ENCODE peak calls at places on chromosomes 7 and 10, in five cellular contexts. U is CD8-positive, alpha-beta memory T cell; W is GM10248; N is stimulated activated CD8-positive, alpha-beta memory T cell treated with anti-CD3 and anti-CD28 coated beads, Interleukin-4, amount 100 ng/mL, for 4 hours; D is T1000. O is an unnamed sample.

GRCh38 chr7:151481650-151482505 is 37.8 kb downstream of the RHEB start:
- DNase-seq in U (no peak), W (no peak), D (no peak), N (no peak), O (no peak)

GRCh38 chr7:66250711-66251110 is 45.6 kb downstream of the TPST1 start:
- DNase-seq in W (no peak), D (no peak), U (no peak), N (no peak), O (peak)

GRCh38 chr7:66779669-66780408 is 39.3 kb downstream of the RABGEF1 start:
- DNase-seq in N (no peak), D (no peak), W (no peak), U (no peak), O (peak)

GRCh38 chr7:101164071-101164840 is 1.1 kb downstream of the VGF start:
- DNase-seq in D (peak), U (no peak), W (no peak), N (no peak), O (peak)

GRCh38 chr7:141541375-141541774 is 9.8 kb upstream of the AGK start:
- DNase-seq in D (no peak), W (no peak), U (no peak), N (no peak), O (no peak)

GRCh38 chr7:12056381-12056780 is 154.7 kb upstream of the TMEM106B start:
- DNase-seq in U (no peak), D (no peak), N (no peak), W (no peak), O (no peak)

GRCh38 chr10:119284679-119285096 is 77.3 kb downstream of the GRK5 start:
- DNase-seq in D (no peak), W (no peak), U (no peak), N (no peak), O (no peak)

GRCh38 chr10:80185522-80186299 is 19.6 kb downstream of the ANXA11 start:
- DNase-seq in W (no peak), U (no peak), N (no peak), D (no peak), O (no peak)

GRCh38 chr10:101215397-101216206 is 13.7 kb downstream of the LBX1 start:
- DNase-seq in N (no peak), U (no peak), D (no peak), W (no peak), O (no peak)

GRCh38 chr10:104424719-104425118 is 71.1 kb downstream of the CFAP58 start:
- DNase-seq in D (no peak), W (peak), U (no peak), N (no peak), O (peak)

GRCh38 chr7:139426258-139427028 is 57.0 kb downstream of the KLRG2 start:
- DNase-seq in D (no peak), U (no peak), N (no peak), W (no peak), O (no peak)

GRCh38 chr10:125094826-125095225 is 65.5 kb downstream of the CTBP2 start:
- DNase-seq in D (no peak), U (no peak), W (no peak), N (no peak), O (no peak)

GRCh38 chr7:105992888-105993287 is 29.8 kb downstream of the CDHR3 start:
- DNase-seq in W (no peak), D (no peak), N (no peak), U (no peak), O (no peak)

GRCh38 chr7:47852330-47853245 is 95.7 kb downstream of the PKD1L1 start:
- DNase-seq in N (no peak), D (no peak), U (no peak), W (peak), O (no peak)

GRCh38 chr7:128114806-128115205 is 83.6 kb upstream of the LRRC4 start:
- DNase-seq in W (no peak), N (no peak), D (no peak), U (no peak), O (no peak)

GRCh38 chr7:122413339-122413738 is 108.8 kb upstream of the FEZF1 start:
- DNase-seq in N (no peak), W (no peak), U (no peak), D (no peak), O (no peak)

GRCh38 chr10:44962870-44963738 is 3.5 kb downstream of the RASSF4 start:
- DNase-seq in N (no peak), W (no peak), U (no peak), D (no peak), O (no peak)

GRCh38 chr10:34797155-34797554 is 17.9 kb downstream of the PARD3 start:
- DNase-seq in D (no peak), U (no peak), N (no peak), W (no peak), O (no peak)

GRCh38 chr7:100691676-100692577 is 2.1 kb downstream of the GIGYF1 start:
- DNase-seq in D (peak), U (peak), N (peak), W (peak), O (no peak)

GRCh38 chr7:127041689-127042452 is 210.9 kb downstream of the GRM8 start:
- DNase-seq in D (no peak), U (no peak), W (no peak), N (no peak), O (no peak)

GRCh38 chr10:113326160-113327111 is 226.4 kb upstream of the HABP2 start:
- DNase-seq in U (no peak), W (peak), D (peak), N (no peak), O (peak)

GRCh38 chr10:17643339-17643754 is 604 bp upstream of the STAM start:
- DNase-seq in U (no peak), W (no peak), N (no peak), D (no peak), O (peak)

GRCh38 chr10:70597856-70598815 is 4.4 kb downstream of the PRF1 start:
- DNase-seq in W (no peak), U (no peak), N (no peak), D (no peak), O (no peak)

GRCh38 chr7:41162612-41163011 is 540.3 kb downstream of the INHBA start:
- DNase-seq in W (no peak), N (no peak), U (no peak), D (no peak), O (peak)

GRCh38 chr10:5976689-5977470 is 463 bp downstream of the IL15RA start:
- DNase-seq in U (peak), W (peak), N (peak), D (no peak), O (peak)

GRCh38 chr7:27150568-27151340 is 1.6 kb downstream of the HOXA3 start:
- DNase-seq in D (peak), U (peak), W (peak), N (no peak), O (peak)

GRCh38 chr10:2619472-2619871 is 447.9 kb upstream of the PFKP start:
- DNase-seq in W (no peak), U (no peak), N (no peak), D (no peak), O (no peak)

GRCh38 chr7:30466266-30466665 is 12.3 kb downstream of the NOD1 start:
- DNase-seq in N (no peak), U (no peak), D (no peak), W (no peak), O (no peak)

GRCh38 chr7:152891160-152891621 is 131.6 kb downstream of the ACTR3B start:
- DNase-seq in U (no peak), W (no peak), D (no peak), N (no peak), O (no peak)

GRCh38 chr7:47832105-47832715 is 116.1 kb downstream of the PKD1L1 start:
- DNase-seq in D (no peak), U (no peak), N (no peak), W (no peak), O (no peak)

GRCh38 chr10:133527779-133528271 is 662 bp downstream of the CYP2E1 start:
- DNase-seq in D (no peak), U (no peak), N (no peak), W (no peak), O (no peak)